ENCODE peak calls at places on chromosomes 2 and 18, in six cellular contexts. P is cardiac muscle cell, S is substantia nigra, X is psoas muscle, I is RWPE1, Q is HCT116. Y is an unnamed sample.
A peak's percentile ranks its signal among the peaks of the same experiment; 100 is the strongest.

GRCh38 chr18:23136326-23137092 is 1.2 kb downstream of the CABLES1 start:
- DNase-seq in S (peak; percentile 40), P (peak; percentile 39), I (no peak), X (peak; percentile 66), Q (no peak), Y (no peak)

GRCh38 chr2:226888378-226888915 is 52.6 kb downstream of the RHBDD1 start:
- DNase-seq in X (no peak), S (no peak), I (peak; percentile 40), P (no peak), Q (no peak), Y (no peak)

GRCh38 chr2:27887122-27887521 is 3.1 kb downstream of the RBKS start:
- DNase-seq in P (no peak), I (no peak), X (no peak), S (no peak), Q (no peak), Y (no peak)

GRCh38 chr2:171703574-171704347 is 16.5 kb downstream of the DYNC1I2 start:
- DNase-seq in Q (peak; percentile 29), S (no peak), X (no peak), I (peak; percentile 13), P (peak; percentile 60), Y (no peak)

GRCh38 chr18:10928971-10929373 is 220.4 kb downstream of the PIEZO2 start:
- DNase-seq in S (no peak), P (no peak), X (no peak), I (no peak), Q (no peak), Y (no peak)

GRCh38 chr2:187050409-187050998 is 201.5 kb upstream of the ZSWIM2 start:
- DNase-seq in I (no peak), X (no peak), P (no peak), Q (no peak), S (no peak), Y (no peak)

GRCh38 chr2:151237422-151238012 is 24.1 kb downstream of the RBM43 start:
- DNase-seq in S (no peak), Q (no peak), P (no peak), X (no peak), I (no peak), Y (no peak)

GRCh38 chr18:57659463-57660102 is 37.9 kb upstream of the NARS1 start:
- DNase-seq in I (no peak), S (no peak), X (no peak), Q (no peak), P (no peak), Y (no peak)

GRCh38 chr2:97728091-97728596 is 14.8 kb downstream of the ZAP70 start:
- DNase-seq in Q (no peak), I (peak; percentile 64), S (no peak), X (no peak), P (peak; percentile 35), Y (no peak)

GRCh38 chr18:45447364-45448265 is 167.7 kb upstream of the SLC14A2 start:
- DNase-seq in Q (no peak), S (no peak), I (no peak), P (no peak), X (no peak), Y (no peak)

GRCh38 chr2:2873450-2873811 is 504.2 kb downstream of the EIPR1 start:
- DNase-seq in I (no peak), X (no peak), S (no peak), Q (no peak), P (no peak), Y (no peak)

GRCh38 chr2:229282758-229283546 is 11.9 kb upstream of the PID1 start:
- DNase-seq in I (peak; percentile 75), Q (no peak), P (no peak), S (no peak), X (peak; percentile 58), Y (no peak)

GRCh38 chr2:208265371-208265806 is 666 bp upstream of the PIKFYVE start:
- DNase-seq in I (no peak), X (peak; percentile 56), Q (no peak), S (peak; percentile 20), P (peak; percentile 28), Y (no peak)

GRCh38 chr18:10559566-10560456 is 34.0 kb downstream of the NAPG start:
- DNase-seq in X (no peak), I (no peak), S (no peak), P (no peak), Q (no peak), Y (no peak)

GRCh38 chr2:84919885-84920580 is 14.6 kb downstream of the TMSB10 start:
- DNase-seq in Q (peak; percentile 94), S (no peak), X (peak; percentile 58), P (no peak), I (peak; percentile 80), Y (no peak)

GRCh38 chr2:70182689-70183088 is 8.1 kb downstream of the C2orf42 start:
- DNase-seq in X (no peak), P (no peak), Q (no peak), S (no peak), I (no peak), Y (no peak)

DNA sequence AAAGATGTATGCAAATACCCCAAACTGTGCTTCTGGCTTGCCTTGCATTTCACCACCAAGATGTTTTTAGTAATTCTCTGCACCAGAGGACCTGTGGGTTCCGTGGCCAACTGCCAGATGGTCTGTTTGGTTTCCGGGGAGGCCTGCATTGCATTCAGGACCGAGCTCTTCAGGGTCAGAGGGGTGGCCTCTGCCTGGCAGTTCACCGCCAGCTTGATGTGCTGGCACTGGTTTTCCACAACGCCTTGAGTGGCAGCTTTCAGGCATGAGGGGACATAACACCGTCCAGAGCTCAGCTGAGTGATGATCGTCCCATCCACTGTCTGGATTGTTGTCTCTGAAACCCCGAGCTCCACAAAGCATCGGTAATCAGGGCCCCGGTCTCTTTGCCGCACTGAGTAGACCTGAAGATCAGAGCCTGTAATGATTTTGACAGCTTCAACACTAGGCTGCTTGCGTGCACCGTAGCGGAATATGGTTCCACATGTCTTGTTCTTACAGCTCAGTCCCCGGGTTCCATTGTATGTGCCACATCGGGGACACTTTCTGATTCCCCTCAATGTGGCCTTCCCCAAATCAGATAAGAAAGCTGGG is 9.4 kb downstream of the C2orf42 start:
- DNase-seq in X (no peak), P (no peak), S (no peak), Q (no peak), I (no peak), Y (no peak)
- H3K27ac ChIP-seq in X (no peak overlapping the region), P (no peak overlapping the region), S (no peak overlapping the region), Q (no peak overlapping the region), I (peak overlapping the region; percentile 16), Y (no peak overlapping the region)

DNA sequence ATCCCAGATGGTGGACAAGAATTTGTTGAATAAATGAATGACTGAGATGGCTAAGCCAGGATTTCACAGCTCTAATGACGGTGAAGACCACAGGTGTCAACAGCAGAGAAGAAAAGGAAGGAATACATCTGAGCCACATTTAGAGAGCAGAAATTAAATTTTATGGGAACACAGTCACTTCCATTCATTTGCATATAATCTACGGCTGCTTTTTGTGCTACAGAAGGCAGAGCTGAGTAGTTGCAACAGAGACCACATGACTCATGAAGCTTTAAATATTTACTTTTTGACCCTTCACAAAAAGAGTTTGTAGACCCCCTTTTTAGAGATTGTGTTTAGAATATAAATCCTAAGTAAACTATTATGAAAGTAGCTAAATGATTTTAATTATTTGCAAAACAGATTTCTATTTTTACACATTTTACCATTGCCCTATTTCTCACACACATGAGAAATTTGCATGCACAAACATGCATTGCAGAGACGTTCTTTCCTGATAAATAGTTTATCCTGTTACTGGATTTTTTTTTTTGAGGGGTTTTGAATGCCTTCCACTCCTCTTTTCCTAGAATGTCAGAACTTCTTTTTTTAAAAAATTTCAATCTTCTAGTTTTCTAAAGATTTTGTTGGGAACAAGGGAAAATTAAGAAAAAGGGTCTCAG is 119.1 kb downstream of the PMAIP1 start:
- DNase-seq in S (no peak), X (no peak), I (peak; percentile 5), Q (no peak), P (no peak), Y (no peak)
- H3K27ac ChIP-seq in S (no peak overlapping the region), X (no peak overlapping the region), I (no peak overlapping the region), Q (no peak overlapping the region), P (no peak overlapping the region), Y (no peak overlapping the region)

GRCh38 chr2:197236159-197236558 is 74.4 kb downstream of the ANKRD44 start:
- DNase-seq in X (no peak), Q (no peak), P (no peak), S (no peak), I (no peak), Y (no peak)

GRCh38 chr2:197229509-197230458 is 80.8 kb downstream of the ANKRD44 start:
- DNase-seq in X (no peak), P (no peak), S (no peak), Q (no peak), I (no peak), Y (no peak)

GRCh38 chr2:197233473-197233872 is 77.1 kb downstream of the ANKRD44 start:
- DNase-seq in S (no peak), I (no peak), X (no peak), P (no peak), Q (no peak), Y (no peak)

GRCh38 chr2:197234792-197235191 is 75.8 kb downstream of the ANKRD44 start:
- DNase-seq in X (no peak), I (no peak), S (no peak), P (no peak), Q (no peak), Y (no peak)

DNA sequence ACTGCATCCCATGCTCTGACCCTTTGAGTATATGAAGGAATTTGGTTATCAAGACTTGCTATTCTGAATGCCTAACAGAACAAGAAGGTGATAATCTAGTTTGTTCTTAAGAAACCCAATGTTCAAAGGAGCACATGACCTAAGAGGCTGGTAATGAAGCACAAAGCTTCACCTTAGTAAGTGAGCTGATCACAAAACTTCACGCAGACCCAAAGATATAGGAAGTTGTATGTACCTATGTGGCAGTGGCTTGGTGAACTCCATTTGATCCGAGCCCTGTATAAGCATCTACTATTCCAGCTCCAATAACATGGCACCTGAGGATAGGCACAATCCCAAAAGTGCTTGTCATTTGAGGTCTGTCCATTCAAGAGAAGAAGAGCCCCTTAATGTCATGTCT is 78.6 kb downstream of the ANKRD44 start:
- DNase-seq in S (no peak), I (no peak), P (no peak), Q (no peak), X (no peak), Y (no peak)
- H3K27ac ChIP-seq in S (no peak overlapping the region), I (no peak overlapping the region), P (no peak overlapping the region), Q (no peak overlapping the region), X (no peak overlapping the region), Y (no peak overlapping the region)

GRCh38 chr2:18889565-18890332 is 300.4 kb upstream of the NT5C1B start:
- DNase-seq in I (no peak), Q (no peak), S (no peak), P (no peak), X (no peak), Y (no peak)

GRCh38 chr2:18896106-18896505 is 306.7 kb upstream of the NT5C1B start:
- DNase-seq in I (no peak), Q (no peak), S (no peak), X (no peak), P (no peak), Y (no peak)

GRCh38 chr2:18891598-18892345 is 302.4 kb upstream of the NT5C1B start:
- DNase-seq in I (no peak), P (no peak), X (no peak), S (no peak), Q (no peak), Y (no peak)
- H3K27ac ChIP-seq in I (no peak overlapping the region), P (no peak overlapping the region), X (no peak overlapping the region), S (no peak overlapping the region), Q (no peak overlapping the region), Y (no peak overlapping the region)

GRCh38 chr18:8904316-8904715 is 198.2 kb upstream of the NDUFV2 start:
- DNase-seq in Q (no peak), I (no peak), S (no peak), X (no peak), P (no peak), Y (no peak)
- H3K27ac ChIP-seq in Q (no peak overlapping the region), I (no peak overlapping the region), S (no peak overlapping the region), X (no peak overlapping the region), P (no peak overlapping the region), Y (no peak overlapping the region)

Y was measured in caudate nucleus.